ENCODE peak calls at places on chromosomes 7 and 10, in six cellular contexts. One of them, this sample, is unnamed. For H3K9me3, the result is how much of the 10 kb centered on the place peaks cover.

GRCh38 chr10:5584895-5585516 is 60.2 kb downstream of the CALML3 start:
- DNase-seq in H1: no peak
- DNase-seq in IMR-90: peak
- DNase-seq in H9: peak
- DNase-seq in trophoblast cell: peak
- DNase-seq in mesenchymal stem cell: peak
- DNase-seq in this sample: no peak

GRCh38 chr10:17021661-17022060 is 108.0 kb downstream of the CUBN start:
- DNase-seq in H1: peak
- DNase-seq in IMR-90: peak
- DNase-seq in H9: no peak
- DNase-seq in trophoblast cell: no peak
- DNase-seq in mesenchymal stem cell: no peak
- DNase-seq in this sample: peak

GRCh38 chr10:43237631-43238446 is 29.0 kb downstream of the RASGEF1A start:
- DNase-seq in H1: no peak
- DNase-seq in IMR-90: no peak
- DNase-seq in H9: peak
- DNase-seq in trophoblast cell: no peak
- DNase-seq in mesenchymal stem cell: no peak
- DNase-seq in this sample: no peak

GRCh38 chr7:35467456-35467978 is 213.6 kb upstream of the TBX20 start:
- DNase-seq in H1: no peak
- DNase-seq in IMR-90: no peak
- DNase-seq in H9: no peak
- DNase-seq in trophoblast cell: no peak
- DNase-seq in mesenchymal stem cell: no peak
- DNase-seq in this sample: no peak

GRCh38 chr10:112622786-112623185 is 175.8 kb downstream of the VTI1A start:
- DNase-seq in H1: no peak
- DNase-seq in IMR-90: peak
- DNase-seq in H9: no peak
- DNase-seq in trophoblast cell: no peak
- DNase-seq in mesenchymal stem cell: peak
- DNase-seq in this sample: no peak

GRCh38 chr7:121798896-121799295 is 74.1 kb upstream of the PTPRZ1 start:
- DNase-seq in H1: no peak
- DNase-seq in IMR-90: no peak
- DNase-seq in H9: peak
- DNase-seq in trophoblast cell: no peak
- DNase-seq in mesenchymal stem cell: no peak
- DNase-seq in this sample: peak

GRCh38 chr7:121204537-121204936 is 124.3 kb upstream of the WNT16 start:
- DNase-seq in H1: no peak
- DNase-seq in IMR-90: peak
- DNase-seq in H9: no peak
- DNase-seq in trophoblast cell: no peak
- DNase-seq in mesenchymal stem cell: peak
- DNase-seq in this sample: no peak

GRCh38 chr7:7857143-7857583 is 111.4 kb upstream of the GLCCI1 start:
- DNase-seq in H1: no peak
- DNase-seq in IMR-90: no peak
- DNase-seq in H9: no peak
- DNase-seq in trophoblast cell: no peak
- DNase-seq in mesenchymal stem cell: no peak
- DNase-seq in this sample: no peak

GRCh38 chr7:47968852-47969774 is 10.3 kb downstream of the HUS1 start:
- DNase-seq in H1: peak
- DNase-seq in IMR-90: peak
- DNase-seq in H9: peak
- DNase-seq in trophoblast cell: peak
- DNase-seq in mesenchymal stem cell: peak
- DNase-seq in this sample: peak

GRCh38 chr10:132659206-132660091 is 121.9 kb downstream of the INPP5A start:
- DNase-seq in H1: no peak
- DNase-seq in IMR-90: no peak
- DNase-seq in H9: no peak
- DNase-seq in trophoblast cell: no peak
- DNase-seq in mesenchymal stem cell: no peak
- DNase-seq in this sample: no peak

GRCh38 chr7:116955340-116955739 is 2.0 kb downstream of the ST7 start:
- DNase-seq in H1: no peak
- DNase-seq in IMR-90: no peak
- DNase-seq in H9: no peak
- DNase-seq in trophoblast cell: no peak
- DNase-seq in mesenchymal stem cell: no peak
- DNase-seq in this sample: no peak

GRCh38 chr7:116953727-116954442 is 584 bp downstream of the ST7 start:
- DNase-seq in H1: peak
- DNase-seq in IMR-90: peak
- DNase-seq in H9: peak
- DNase-seq in trophoblast cell: peak
- DNase-seq in mesenchymal stem cell: peak
- DNase-seq in this sample: peak

GRCh38 chr7:116955801-116956514 is 2.7 kb downstream of the ST7 start:
- DNase-seq in H1: no peak
- DNase-seq in IMR-90: no peak
- DNase-seq in H9: no peak
- DNase-seq in trophoblast cell: peak
- DNase-seq in mesenchymal stem cell: no peak
- DNase-seq in this sample: no peak

GRCh38 chr7:116953372-116953726 is at the start of gene ST7:
- DNase-seq in H1: peak
- DNase-seq in IMR-90: peak
- DNase-seq in H9: peak
- DNase-seq in trophoblast cell: peak
- DNase-seq in mesenchymal stem cell: peak
- DNase-seq in this sample: peak

GRCh38 chr7:116954443-116954838 is 1.1 kb downstream of the ST7 start:
- DNase-seq in H1: no peak
- DNase-seq in IMR-90: no peak
- DNase-seq in H9: no peak
- DNase-seq in trophoblast cell: no peak
- DNase-seq in mesenchymal stem cell: no peak
- DNase-seq in this sample: no peak
- H3K9me3 ChIP-seq in H1: under half
- H3K9me3 ChIP-seq in IMR-90: under half
- H3K9me3 ChIP-seq in H9: under half
- H3K9me3 ChIP-seq in trophoblast cell: under half
- H3K9me3 ChIP-seq in mesenchymal stem cell: under half
- H3K9me3 ChIP-seq in this sample: under half

DNA sequence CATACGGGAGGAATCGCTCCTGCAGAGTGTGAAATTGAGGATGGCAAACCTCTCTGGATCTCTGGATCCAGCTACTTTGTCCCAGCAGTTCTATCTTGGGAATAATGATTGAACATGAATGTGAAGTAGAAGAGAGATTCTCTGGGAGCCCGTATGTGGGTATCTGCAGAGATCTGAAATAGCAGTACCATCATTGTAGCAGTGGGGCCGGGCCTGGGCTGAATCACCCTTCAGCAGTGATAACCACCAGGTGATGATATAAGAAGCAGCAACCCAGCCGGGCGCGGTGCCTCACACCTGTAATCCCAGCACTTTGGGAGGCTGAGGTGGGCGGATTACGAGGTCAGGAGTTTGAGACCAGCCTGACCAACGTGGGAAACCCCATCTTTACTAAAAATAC is 51.9 kb downstream of the SKIDA1 start:
- DNase-seq in H1: peak
- DNase-seq in IMR-90: no peak
- DNase-seq in H9: no peak
- DNase-seq in trophoblast cell: peak
- DNase-seq in mesenchymal stem cell: no peak
- DNase-seq in this sample: no peak
- H3K23ac ChIP-seq in H1: no peak
- H3K23ac ChIP-seq in IMR-90: no peak
- H3K23ac ChIP-seq in H9: no peak
- H3K23ac ChIP-seq in trophoblast cell: no peak
- H3K23ac ChIP-seq in mesenchymal stem cell: no peak
- H3K23ac ChIP-seq in this sample: no peak

GRCh38 chr7:157844611-157845010 is 507.8 kb downstream of the DNAJB6 start:
- DNase-seq in H1: no peak
- DNase-seq in IMR-90: no peak
- DNase-seq in H9: no peak
- DNase-seq in trophoblast cell: no peak
- DNase-seq in mesenchymal stem cell: no peak
- DNase-seq in this sample: no peak
- H3K9me3 ChIP-seq in H1: under half
- H3K9me3 ChIP-seq in IMR-90: half or more
- H3K9me3 ChIP-seq in H9: under half
- H3K9me3 ChIP-seq in trophoblast cell: under half
- H3K9me3 ChIP-seq in mesenchymal stem cell: under half
- H3K9me3 ChIP-seq in this sample: under half

GRCh38 chr7:143407296-143408246 is 1.1 kb downstream of the EPHA1 start:
- DNase-seq in H1: no peak
- DNase-seq in IMR-90: no peak
- DNase-seq in H9: no peak
- DNase-seq in trophoblast cell: no peak
- DNase-seq in mesenchymal stem cell: no peak
- DNase-seq in this sample: no peak
- H3K23ac ChIP-seq in H1: no peak
- H3K23ac ChIP-seq in IMR-90: no peak
- H3K23ac ChIP-seq in H9: no peak
- H3K23ac ChIP-seq in trophoblast cell: no peak
- H3K23ac ChIP-seq in mesenchymal stem cell: no peak
- H3K23ac ChIP-seq in this sample: peak

GRCh38 chr10:3548096-3548495 is 236.9 kb downstream of the KLF6 start:
- DNase-seq in H1: no peak
- DNase-seq in IMR-90: peak
- DNase-seq in H9: no peak
- DNase-seq in trophoblast cell: no peak
- DNase-seq in mesenchymal stem cell: no peak
- DNase-seq in this sample: no peak

GRCh38 chr10:3552281-3552680 is 232.7 kb downstream of the KLF6 start:
- DNase-seq in H1: no peak
- DNase-seq in IMR-90: no peak
- DNase-seq in H9: no peak
- DNase-seq in trophoblast cell: no peak
- DNase-seq in mesenchymal stem cell: no peak
- DNase-seq in this sample: no peak

GRCh38 chr10:3551761-3552160 is 233.2 kb downstream of the KLF6 start:
- DNase-seq in H1: no peak
- DNase-seq in IMR-90: no peak
- DNase-seq in H9: no peak
- DNase-seq in trophoblast cell: no peak
- DNase-seq in mesenchymal stem cell: no peak
- DNase-seq in this sample: no peak

GRCh38 chr10:3549118-3549517 is 235.9 kb downstream of the KLF6 start:
- DNase-seq in H1: no peak
- DNase-seq in IMR-90: no peak
- DNase-seq in H9: no peak
- DNase-seq in trophoblast cell: no peak
- DNase-seq in mesenchymal stem cell: no peak
- DNase-seq in this sample: no peak

GRCh38 chr10:3548702-3549101 is 236.3 kb downstream of the KLF6 start:
- DNase-seq in H1: no peak
- DNase-seq in IMR-90: peak
- DNase-seq in H9: no peak
- DNase-seq in trophoblast cell: no peak
- DNase-seq in mesenchymal stem cell: peak
- DNase-seq in this sample: no peak
- H3K9me3 ChIP-seq in H1: under half
- H3K9me3 ChIP-seq in IMR-90: under half
- H3K9me3 ChIP-seq in H9: under half
- H3K9me3 ChIP-seq in trophoblast cell: under half
- H3K9me3 ChIP-seq in mesenchymal stem cell: under half
- H3K9me3 ChIP-seq in this sample: under half

DNA sequence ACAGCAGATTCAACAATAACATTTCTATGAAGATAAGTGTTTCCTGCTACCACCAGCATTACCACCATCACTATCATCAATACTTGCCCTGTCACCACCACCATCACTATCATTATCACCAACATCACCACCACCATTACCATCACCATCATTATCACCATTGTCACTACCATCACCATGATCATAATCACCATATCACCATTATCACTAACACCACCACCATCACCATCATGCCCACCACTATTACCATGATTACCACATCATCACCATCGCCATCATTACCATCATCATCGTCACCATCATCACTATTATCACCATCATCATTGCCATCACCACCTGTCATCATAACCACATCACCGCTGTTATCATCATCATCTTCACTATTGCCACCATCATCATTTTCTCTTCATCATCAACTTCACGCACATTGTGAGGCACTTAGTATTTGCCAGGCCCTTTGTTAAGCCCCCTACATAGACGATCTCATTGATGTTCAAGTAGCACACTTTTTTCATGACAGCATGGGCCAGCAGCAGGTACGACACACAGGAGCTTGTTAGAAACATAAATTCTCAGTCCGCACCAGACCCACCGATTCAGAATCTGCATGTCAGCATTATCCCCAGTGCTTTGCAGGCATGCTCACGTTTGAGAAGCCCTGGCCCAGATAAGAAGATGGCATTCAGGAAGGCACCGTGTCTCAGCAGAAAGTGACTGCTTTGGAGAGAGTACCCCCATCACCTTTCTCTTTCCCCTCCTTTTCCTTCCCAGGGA is 161.1 kb downstream of the ADAM12 start:
- DNase-seq in H1: no peak
- DNase-seq in IMR-90: no peak
- DNase-seq in H9: no peak
- DNase-seq in trophoblast cell: peak
- DNase-seq in mesenchymal stem cell: no peak
- DNase-seq in this sample: no peak
- H3K23ac ChIP-seq in H1: no peak
- H3K23ac ChIP-seq in IMR-90: peak
- H3K23ac ChIP-seq in H9: no peak
- H3K23ac ChIP-seq in trophoblast cell: no peak
- H3K23ac ChIP-seq in mesenchymal stem cell: no peak
- H3K23ac ChIP-seq in this sample: no peak

GRCh38 chr10:37896436-37896835 is 39.0 kb upstream of the ZNF248 start:
- DNase-seq in H1: no peak
- DNase-seq in IMR-90: no peak
- DNase-seq in H9: no peak
- DNase-seq in trophoblast cell: no peak
- DNase-seq in mesenchymal stem cell: no peak
- DNase-seq in this sample: no peak

GRCh38 chr10:37895674-37896073 is 38.3 kb upstream of the ZNF248 start:
- DNase-seq in H1: no peak
- DNase-seq in IMR-90: no peak
- DNase-seq in H9: no peak
- DNase-seq in trophoblast cell: no peak
- DNase-seq in mesenchymal stem cell: no peak
- DNase-seq in this sample: no peak
- H3K9me3 ChIP-seq in H1: half or more
- H3K9me3 ChIP-seq in IMR-90: under half
- H3K9me3 ChIP-seq in H9: under half
- H3K9me3 ChIP-seq in trophoblast cell: under half
- H3K9me3 ChIP-seq in mesenchymal stem cell: under half
- H3K9me3 ChIP-seq in this sample: under half